ENCODE peak calls at places on chromosomes 2 and 18, in four cellular contexts. J, P, S and X are unnamed samples. For H3K4me1, the result is how much of the 10 kb centered on the place peaks cover.

GRCh38 chr2:23578964-23579671 is 194.1 kb downstream of the KLHL29 start:
- DNase-seq in J (no peak), S (no peak), P (no peak), X (no peak)

GRCh38 chr2:221571108-221571390 is 1.1 kb downstream of the EPHA4 start:
- DNase-seq in J (no peak), P (no peak), S (no peak), X (no peak)

GRCh38 chr2:174026122-174026845 is 61.1 kb upstream of the SP3 start:
- DNase-seq in P (no peak), S (no peak), J (no peak), X (no peak)

GRCh38 chr2:218465987-218466633 is 47.2 kb downstream of the VIL1 start:
- DNase-seq in J (no peak), S (no peak), P (peak), X (no peak)

GRCh38 chr2:47336259-47337238 is 66.4 kb upstream of the MSH2 start:
- DNase-seq in S (no peak), J (peak), P (no peak), X (no peak)

GRCh38 chr2:134466141-134466540 is 212.3 kb downstream of the MGAT5 start:
- DNase-seq in P (peak), J (peak), S (no peak), X (peak)

GRCh38 chr2:219309278-219309677 is at the start of gene PTPRN:
- DNase-seq in J (peak), P (no peak), S (no peak), X (no peak)

GRCh38 chr2:147665035-147665434 is 179.8 kb upstream of the ACVR2A start:
- DNase-seq in P (peak), J (no peak), S (no peak), X (no peak)

GRCh38 chr18:45793295-45793965 is 32.0 kb upstream of the SIGLEC15 start:
- DNase-seq in S (no peak), J (no peak), P (peak), X (no peak)

GRCh38 chr2:142065700-142066099 is 65.1 kb downstream of the LRP1B start:
- DNase-seq in S (no peak), J (no peak), P (no peak), X (no peak)

GRCh38 chr2:160742679-160743078 is 249.1 kb upstream of the RBMS1 start:
- DNase-seq in P (peak), S (no peak), J (no peak), X (no peak)

GRCh38 chr2:32192418-32192817 is 26.8 kb downstream of the SLC30A6 start:
- DNase-seq in P (no peak), S (no peak), J (no peak), X (no peak)

GRCh38 chr2:84716564-84716963 is 164.3 kb downstream of the TRABD2A start:
- DNase-seq in J (no peak), P (no peak), S (no peak), X (no peak)

GRCh38 chr2:24065341-24065740 is 10.8 kb downstream of the SF3B6 start:
- DNase-seq in P (no peak), J (no peak), S (no peak), X (no peak)

GRCh38 chr2:25301453-25302352 is 40.0 kb downstream of the DNMT3A start:
- DNase-seq in J (no peak), P (no peak), S (no peak), X (no peak)

GRCh38 chr18:78540636-78541400 is 438.8 kb upstream of the SALL3 start:
- DNase-seq in S (no peak), P (no peak), J (no peak), X (no peak)

GRCh38 chr2:175097297-175097696 is 70.7 kb downstream of the ATF2 start:
- DNase-seq in S (no peak), P (no peak), J (no peak), X (no peak)

GRCh38 chr2:159013103-159013502 is 44.7 kb downstream of the TANC1 start:
- DNase-seq in J (no peak), S (no peak), P (no peak), X (no peak)

GRCh38 chr2:177572236-177572671 is 179.7 kb downstream of the AGPS start:
- DNase-seq in J (no peak), S (no peak), P (no peak), X (no peak)

GRCh38 chr2:172560721-172561120 is 4.8 kb downstream of the PDK1 start:
- DNase-seq in S (no peak), J (no peak), P (no peak), X (no peak)

GRCh38 chr2:174442546-174443510 is 44.0 kb downstream of the GPR155 start:
- DNase-seq in S (no peak), P (peak), J (no peak), X (no peak)

GRCh38 chr2:16973586-16974274 is 308.1 kb upstream of the CYRIA start:
- DNase-seq in S (no peak), J (no peak), P (no peak), X (no peak)

GRCh38 chr18:75360206-75360605 is 67.3 kb downstream of the SMIM21 start:
- DNase-seq in J (no peak), P (no peak), S (no peak), X (no peak)

GRCh38 chr2:174682578-174683391 is 81.5 kb downstream of the CHRNA1 start:
- DNase-seq in J (no peak), P (peak), S (peak), X (no peak)

GRCh38 chr2:178761759-178762371 is 45.4 kb downstream of the TTN start:
- DNase-seq in J (peak), S (no peak), P (peak), X (peak)

GRCh38 chr2:111159640-111160039 is 38.9 kb downstream of the BCL2L11 start:
- DNase-seq in S (no peak), P (no peak), J (no peak), X (no peak)

GRCh38 chr2:22729466-22729865 is 655.5 kb upstream of the KLHL29 start:
- DNase-seq in J (no peak), S (no peak), P (no peak), X (no peak)

GRCh38 chr2:208033701-208034502 is 8.6 kb upstream of the PLEKHM3 start:
- DNase-seq in J (peak), S (peak), P (peak), X (peak)

GRCh38 chr2:171878481-171878993 is 15.5 kb downstream of the SLC25A12 start:
- DNase-seq in J (no peak), P (no peak), S (no peak), X (no peak)

GRCh38 chr2:109065335-109065734 is 63.7 kb upstream of the SH3RF3 start:
- DNase-seq in S (peak), P (no peak), J (no peak), X (no peak)

GRCh38 chr2:54624611-54625071 is 98.8 kb upstream of the EML6 start:
- DNase-seq in S (no peak), J (no peak), P (no peak), X (no peak)

GRCh38 chr2:144475044-144475443 is 44.9 kb downstream of the ZEB2 start:
- DNase-seq in P (no peak), J (no peak), S (no peak), X (no peak)

GRCh38 chr2:144472911-144473310 is 47.0 kb downstream of the ZEB2 start:
- DNase-seq in J (no peak), S (no peak), P (no peak), X (no peak)

GRCh38 chr2:144475596-144475995 is 44.3 kb downstream of the ZEB2 start:
- DNase-seq in S (no peak), J (no peak), P (no peak), X (no peak)

GRCh38 chr2:144472046-144472412 is 47.9 kb downstream of the ZEB2 start:
- DNase-seq in P (no peak), J (no peak), S (no peak), X (no peak)

DNA sequence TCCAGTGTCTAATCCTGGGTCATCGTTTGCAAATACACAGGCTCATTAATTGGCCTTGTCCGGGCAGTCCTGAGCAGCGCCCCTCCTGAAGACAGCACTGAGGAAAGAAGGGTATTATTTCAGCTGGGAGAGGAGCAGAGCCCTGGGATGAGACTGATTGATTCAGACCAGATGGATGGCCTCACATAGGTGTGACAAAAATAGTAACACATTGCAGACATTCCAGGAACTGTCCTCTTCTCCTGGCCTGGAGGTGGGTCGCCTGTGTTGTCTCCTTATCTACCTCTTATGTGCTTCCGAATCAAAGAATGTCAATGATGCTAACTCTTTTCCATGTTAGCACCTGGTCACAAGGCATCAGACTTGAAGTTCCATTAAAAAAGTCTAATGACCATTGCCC is 45.9 kb downstream of the ZEB2 start:
- DNase-seq in J (no peak), P (no peak), S (no peak), X (no peak)
- H3K4me1 ChIP-seq in J (under half), P (under half), S (half or more), X (under half)

DNA sequence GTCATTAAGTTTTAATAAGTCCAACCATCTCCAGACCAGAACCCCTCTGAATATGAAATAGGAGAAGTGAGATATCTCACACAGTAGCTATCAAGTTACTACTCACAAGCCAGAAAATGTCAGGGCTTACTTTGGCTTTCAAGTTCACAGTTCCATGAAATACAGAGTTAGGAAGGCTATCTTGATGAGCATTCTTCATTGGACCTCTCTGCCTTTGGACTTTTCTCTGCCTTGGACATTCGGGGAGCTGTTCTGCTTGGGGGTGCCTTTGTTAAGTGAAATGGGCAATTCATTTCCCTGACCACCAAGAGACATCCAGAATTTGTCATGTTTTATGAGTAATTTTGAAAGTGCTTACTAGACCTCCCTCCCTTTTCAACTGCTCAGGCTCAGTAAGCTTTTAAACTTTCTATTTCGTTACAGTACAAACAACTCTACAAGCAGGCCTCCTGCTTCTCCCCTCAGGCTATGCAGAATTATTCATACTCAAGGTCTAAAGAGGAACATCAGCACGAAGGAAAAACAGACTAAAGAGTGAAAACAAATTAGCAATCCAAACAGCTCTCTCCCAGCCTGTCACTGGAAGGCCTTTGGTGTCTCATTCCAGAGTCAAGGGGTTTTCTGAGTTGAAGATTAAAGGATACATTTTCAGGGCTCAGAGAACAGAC is 95.3 kb downstream of the MREG start:
- DNase-seq in S (no peak), P (peak), J (no peak), X (no peak)
- H3K4me1 ChIP-seq in S (under half), P (under half), J (under half), X (under half)

GRCh38 chr2:153047220-153047619 is 328.8 kb downstream of the ARL6IP6 start:
- DNase-seq in P (no peak), J (no peak), S (no peak), X (no peak)

GRCh38 chr2:153043385-153043784 is 325.0 kb downstream of the ARL6IP6 start:
- DNase-seq in S (no peak), J (no peak), P (no peak), X (no peak)
- H3K4me1 ChIP-seq in S (under half), J (under half), P (under half), X (under half)

GRCh38 chr2:29014331-29014730 is 33.2 kb downstream of the TOGARAM2 start:
- DNase-seq in J (no peak), S (peak), P (no peak), X (no peak)
- H3K4me1 ChIP-seq in J (under half), S (half or more), P (under half), X (under half)

GRCh38 chr2:190804182-190804795 is 76.3 kb upstream of the GLS start:
- DNase-seq in S (no peak), P (peak), J (no peak), X (no peak)
- H3K4me1 ChIP-seq in S (under half), P (under half), J (under half), X (under half)

DNA sequence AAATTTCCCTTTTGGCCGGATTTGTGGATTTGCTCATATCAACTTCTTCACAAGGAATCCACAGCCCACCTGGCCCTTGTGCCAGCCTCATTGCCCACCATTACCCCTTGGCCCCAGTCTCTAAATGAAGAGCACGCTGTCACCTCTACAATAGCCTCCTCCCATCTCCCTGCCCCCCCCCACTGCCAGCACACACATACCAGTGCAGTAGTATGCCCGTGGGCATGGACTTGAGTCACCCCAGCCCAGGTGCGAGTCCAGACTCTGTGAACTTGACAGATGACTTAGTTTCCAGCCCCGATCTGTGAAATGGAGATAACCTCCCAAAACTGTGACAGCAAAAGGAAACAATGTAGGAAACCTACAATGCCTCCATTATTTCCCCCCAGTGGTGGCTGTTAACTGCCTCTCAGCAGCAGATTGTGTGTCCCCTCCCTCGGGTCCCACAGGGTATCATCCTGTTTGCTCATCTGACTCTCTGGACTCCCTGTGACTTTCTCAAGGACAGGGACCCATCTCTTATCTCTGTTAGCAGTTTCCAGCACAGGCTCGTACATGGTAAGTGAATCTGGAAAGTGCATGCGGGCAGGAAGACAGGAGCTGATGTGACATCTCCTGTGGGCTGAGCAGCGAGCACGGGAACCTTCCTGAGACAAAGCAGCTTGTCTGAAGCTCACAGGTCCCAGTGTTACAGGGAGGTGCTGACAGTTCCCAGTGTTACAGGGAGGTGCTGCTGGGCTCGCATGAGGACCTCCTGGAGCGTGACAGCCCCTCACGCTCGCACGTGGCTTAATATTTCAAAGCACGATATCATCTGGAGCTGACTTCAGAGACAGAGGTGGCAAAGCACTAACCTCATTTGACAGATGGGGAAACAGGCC is 4.2 kb upstream of the TMEM185B start:
- DNase-seq in J (no peak), P (no peak), S (no peak), X (no peak)
- H3K4me1 ChIP-seq in J (under half), P (under half), S (under half), X (under half)